ENCODE peak calls at places on chromosomes 5 and 9, in four cellular contexts. One of them, this sample, is unnamed.

GRCh38 chr9:87622936-87623335 is 103.0 kb upstream of the CTSL start:
- DNase-seq in spleen: no peak
- DNase-seq in CD8-positive, alpha-beta memory T cell: no peak
- DNase-seq in BJ: no peak
- DNase-seq in this sample: no peak

GRCh38 chr5:180162304-180162661 is 46.7 kb downstream of the RASGEF1C start:
- DNase-seq in spleen: no peak
- DNase-seq in CD8-positive, alpha-beta memory T cell: no peak
- DNase-seq in BJ: no peak
- DNase-seq in this sample: no peak

GRCh38 chr5:4584982-4585381 is 555.1 kb upstream of the ADAMTS16 start:
- DNase-seq in spleen: no peak
- DNase-seq in CD8-positive, alpha-beta memory T cell: no peak
- DNase-seq in BJ: no peak
- DNase-seq in this sample: peak

GRCh38 chr9:113011911-113012381 is at the start of gene ZNF883:
- DNase-seq in spleen: peak
- DNase-seq in CD8-positive, alpha-beta memory T cell: no peak
- DNase-seq in BJ: peak
- DNase-seq in this sample: peak

GRCh38 chr5:9156282-9156681 is 389.6 kb downstream of the SEMA5A start:
- DNase-seq in spleen: no peak
- DNase-seq in CD8-positive, alpha-beta memory T cell: no peak
- DNase-seq in BJ: no peak
- DNase-seq in this sample: peak

GRCh38 chr9:115133649-115134048 is 15.7 kb upstream of the TNC start:
- DNase-seq in spleen: no peak
- DNase-seq in CD8-positive, alpha-beta memory T cell: no peak
- DNase-seq in BJ: no peak
- DNase-seq in this sample: peak

GRCh38 chr9:84779892-84780291 is 110.4 kb downstream of the NTRK2 start:
- DNase-seq in spleen: no peak
- DNase-seq in CD8-positive, alpha-beta memory T cell: no peak
- DNase-seq in BJ: no peak
- DNase-seq in this sample: no peak

GRCh38 chr5:28967848-28968247 is 1929.5 kb upstream of the CDH9 start:
- DNase-seq in spleen: no peak
- DNase-seq in CD8-positive, alpha-beta memory T cell: no peak
- DNase-seq in BJ: no peak
- DNase-seq in this sample: no peak

GRCh38 chr5:132258102-132259060 is 885 bp downstream of the PDLIM4 start:
- DNase-seq in spleen: peak
- DNase-seq in CD8-positive, alpha-beta memory T cell: no peak
- DNase-seq in BJ: no peak
- DNase-seq in this sample: no peak
- H3K4me3 ChIP-seq in spleen: peak
- H3K4me3 ChIP-seq in CD8-positive, alpha-beta memory T cell: no peak
- H3K4me3 ChIP-seq in BJ: peak
- H3K4me3 ChIP-seq in this sample: peak

GRCh38 chr5:159120446-159120845 is 20.7 kb upstream of the EBF1 start:
- DNase-seq in spleen: no peak
- DNase-seq in CD8-positive, alpha-beta memory T cell: no peak
- DNase-seq in BJ: no peak
- DNase-seq in this sample: no peak
- H3K4me3 ChIP-seq in spleen: no peak
- H3K4me3 ChIP-seq in CD8-positive, alpha-beta memory T cell: peak
- H3K4me3 ChIP-seq in BJ: no peak
- H3K4me3 ChIP-seq in this sample: no peak

GRCh38 chr5:1793966-1794895 is 5.4 kb downstream of the MRPL36 start:
- DNase-seq in spleen: no peak
- DNase-seq in CD8-positive, alpha-beta memory T cell: no peak
- DNase-seq in BJ: peak
- DNase-seq in this sample: no peak

GRCh38 chr5:1795506-1795905 is 4.1 kb downstream of the MRPL36 start:
- DNase-seq in spleen: no peak
- DNase-seq in CD8-positive, alpha-beta memory T cell: no peak
- DNase-seq in BJ: no peak
- DNase-seq in this sample: no peak

GRCh38 chr5:1795931-1796330 is 3.7 kb downstream of the MRPL36 start:
- DNase-seq in spleen: no peak
- DNase-seq in CD8-positive, alpha-beta memory T cell: no peak
- DNase-seq in BJ: no peak
- DNase-seq in this sample: no peak

GRCh38 chr5:1793301-1793740 is 6.3 kb downstream of the MRPL36 start:
- DNase-seq in spleen: peak
- DNase-seq in CD8-positive, alpha-beta memory T cell: no peak
- DNase-seq in BJ: no peak
- DNase-seq in this sample: no peak

DNA sequence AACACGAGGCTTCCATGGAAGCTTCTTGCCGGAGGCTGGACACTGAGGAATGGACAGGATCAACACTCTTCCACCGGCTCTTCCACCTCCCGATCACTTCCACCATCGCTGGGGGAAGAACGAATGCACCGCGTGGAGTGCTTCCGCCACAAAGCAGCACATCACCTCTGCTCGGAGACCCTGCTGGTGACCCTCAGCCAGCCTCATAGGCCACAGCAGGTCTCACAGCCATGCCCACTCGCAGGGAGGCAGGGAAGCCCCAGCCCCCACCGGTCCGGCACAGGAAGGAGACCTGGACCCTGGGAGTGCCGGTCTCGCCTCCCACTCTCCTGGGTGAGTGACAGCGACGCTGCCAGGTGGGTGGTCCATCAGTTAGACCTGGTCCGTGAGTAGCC is 4.7 kb downstream of the MRPL36 start:
- DNase-seq in spleen: no peak
- DNase-seq in CD8-positive, alpha-beta memory T cell: no peak
- DNase-seq in BJ: no peak
- DNase-seq in this sample: no peak
- H3K4me3 ChIP-seq in spleen: no peak
- H3K4me3 ChIP-seq in CD8-positive, alpha-beta memory T cell: no peak
- H3K4me3 ChIP-seq in BJ: no peak
- H3K4me3 ChIP-seq in this sample: no peak

GRCh38 chr5:88883566-88884434 is 816 bp upstream of the MEF2C start:
- DNase-seq in spleen: peak
- DNase-seq in CD8-positive, alpha-beta memory T cell: no peak
- DNase-seq in BJ: no peak
- DNase-seq in this sample: peak

GRCh38 chr5:88884435-88884877 is 1.5 kb upstream of the MEF2C start:
- DNase-seq in spleen: no peak
- DNase-seq in CD8-positive, alpha-beta memory T cell: no peak
- DNase-seq in BJ: no peak
- DNase-seq in this sample: no peak

GRCh38 chr5:88883059-88883565 is at the start of gene MEF2C:
- DNase-seq in spleen: peak
- DNase-seq in CD8-positive, alpha-beta memory T cell: no peak
- DNase-seq in BJ: peak
- DNase-seq in this sample: peak

GRCh38 chr5:88886252-88886651 is 3.3 kb upstream of the MEF2C start:
- DNase-seq in spleen: no peak
- DNase-seq in CD8-positive, alpha-beta memory T cell: no peak
- DNase-seq in BJ: no peak
- DNase-seq in this sample: no peak

DNA sequence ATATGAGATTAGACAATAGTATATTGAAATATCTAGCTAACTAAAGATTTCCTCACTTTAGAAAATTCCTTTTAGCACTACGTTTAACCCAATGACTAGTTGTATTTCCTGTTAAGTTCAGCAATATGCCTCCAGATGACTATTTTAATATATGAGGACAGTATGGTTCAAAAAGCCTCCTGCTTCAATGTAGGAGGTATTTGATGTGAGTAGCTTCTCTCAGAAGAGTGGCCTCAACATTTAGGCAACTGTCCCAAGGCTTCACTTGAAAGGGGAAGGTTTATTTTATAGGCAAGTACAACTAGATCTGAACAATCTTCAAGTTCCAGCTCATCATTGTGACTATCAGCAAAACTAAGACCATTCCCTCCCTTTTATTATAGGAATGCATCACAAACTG is 2.1 kb upstream of the MEF2C start:
- DNase-seq in spleen: no peak
- DNase-seq in CD8-positive, alpha-beta memory T cell: no peak
- DNase-seq in BJ: no peak
- DNase-seq in this sample: no peak
- H3K4me3 ChIP-seq in spleen: no peak
- H3K4me3 ChIP-seq in CD8-positive, alpha-beta memory T cell: no peak
- H3K4me3 ChIP-seq in BJ: no peak
- H3K4me3 ChIP-seq in this sample: no peak

This sample was measured in epithelial cell of proximal tubule.